ENCODE peak calls at places on chromosomes 12 and 14, in seven cellular contexts. E, G, T, V, C, M and N are unnamed samples.

GRCh38 chr14:32384464-32384863 is 55.4 kb downstream of the AKAP6 start:
- DNase-seq in C (no peak), E (no peak), T (no peak), M (no peak), V (no peak), G (no peak), N (no peak)

GRCh38 chr12:104452046-104452445 is 4.7 kb upstream of the CHST11 start:
- DNase-seq in M (no peak), T (no peak), V (no peak), C (no peak), G (no peak), E (no peak), N (no peak)

GRCh38 chr12:77841467-77842054 is 10.9 kb downstream of the NAV3 start:
- DNase-seq in T (no peak), V (no peak), E (no peak), C (no peak), G (peak), M (no peak), N (no peak)

GRCh38 chr12:64522316-64522715 is 70.4 kb downstream of the TBK1 start:
- DNase-seq in G (peak), V (no peak), E (no peak), T (no peak), C (no peak), M (no peak), N (no peak)

GRCh38 chr12:75550401-75550851 is 39.0 kb upstream of the KRR1 start:
- DNase-seq in V (no peak), T (no peak), G (peak), E (no peak), C (no peak), M (no peak), N (no peak)

GRCh38 chr12:124426594-124427550 is 132.0 kb downstream of the RFLNA start:
- DNase-seq in G (no peak), T (no peak), V (no peak), C (no peak), E (no peak), M (no peak), N (no peak)

GRCh38 chr12:3256103-3256551 is 178.9 kb downstream of the TSPAN9 start:
- DNase-seq in C (no peak), E (no peak), V (no peak), G (peak), M (no peak), T (no peak), N (no peak)

GRCh38 chr14:100538566-100539318 is 48.5 kb downstream of the BEGAIN start:
- DNase-seq in C (no peak), V (no peak), E (no peak), G (no peak), T (no peak), M (no peak), N (no peak)

GRCh38 chr12:105835505-105835904 is 303.2 kb downstream of the NUAK1 start:
- DNase-seq in E (no peak), M (no peak), G (no peak), T (no peak), C (no peak), V (no peak), N (no peak)

GRCh38 chr14:100341301-100342031 is 18.3 kb downstream of the SLC25A47 start:
- DNase-seq in T (peak), C (no peak), E (peak), V (no peak), M (no peak), G (peak), N (peak)

GRCh38 chr14:72476657-72477499 is 417.0 kb downstream of the DPF3 start:
- DNase-seq in M (peak), T (peak), V (peak), C (no peak), G (no peak), E (peak), N (no peak)

GRCh38 chr12:120264511-120265202 is 873 bp downstream of the PXN start:
- DNase-seq in T (no peak), G (no peak), E (peak), C (no peak), V (no peak), M (no peak), N (no peak)

GRCh38 chr14:83816755-83817154 is 1713.2 kb upstream of the FLRT2 start:
- DNase-seq in T (no peak), G (peak), C (no peak), M (no peak), V (no peak), E (peak), N (no peak)

GRCh38 chr12:16347391-16348298 is at the start of gene MGST1:
- DNase-seq in E (peak), C (peak), T (no peak), M (peak), V (no peak), G (peak), N (peak)

GRCh38 chr12:71439613-71440392 is at the start of gene LGR5:
- DNase-seq in T (peak), V (no peak), C (peak), E (peak), G (peak), M (peak), N (peak)

GRCh38 chr14:99273025-99273723 is 1.2 kb upstream of the BCL11B start:
- DNase-seq in E (no peak), T (peak), C (no peak), M (peak), G (peak), V (no peak), N (no peak)

GRCh38 chr14:101024686-101025085 is 121.2 kb upstream of the RTL1 start:
- DNase-seq in E (no peak), C (no peak), M (no peak), G (no peak), V (no peak), T (no peak), N (no peak)

GRCh38 chr14:59282366-59282765 is 93.9 kb downstream of the DAAM1 start:
- DNase-seq in V (no peak), T (no peak), C (no peak), E (peak), M (no peak), G (peak), N (no peak)

GRCh38 chr14:56686416-56686815 is 106.8 kb downstream of the TMEM260 start:
- DNase-seq in V (no peak), M (no peak), G (no peak), T (no peak), C (no peak), E (no peak), N (no peak)

GRCh38 chr12:121611306-121611705 is 15.0 kb upstream of the ORAI1 start:
- DNase-seq in G (no peak), T (peak), V (no peak), C (no peak), E (no peak), M (no peak), N (no peak)

GRCh38 chr14:54440454-54440853 is 720 bp downstream of the CNIH1 start:
- DNase-seq in E (no peak), T (no peak), V (peak), C (no peak), M (no peak), G (peak), N (no peak)

GRCh38 chr12:124779161-124780141 is 84.2 kb downstream of the SCARB1 start:
- DNase-seq in G (peak), C (no peak), T (no peak), M (peak), V (no peak), E (no peak), N (no peak)

GRCh38 chr14:95237121-95237876 is 80.0 kb upstream of the DICER1 start:
- DNase-seq in V (no peak), M (no peak), C (no peak), T (no peak), G (no peak), E (no peak), N (no peak)

GRCh38 chr12:130075497-130076076 is 86.7 kb upstream of the FZD10 start:
- DNase-seq in M (no peak), V (no peak), G (no peak), T (no peak), E (no peak), C (no peak), N (no peak)

GRCh38 chr14:101469382-101470251 is 91.7 kb upstream of the DIO3 start:
- DNase-seq in C (no peak), G (no peak), V (no peak), T (peak), M (no peak), E (no peak), N (no peak)

GRCh38 chr12:47843226-47843980 is 23.7 kb upstream of the HDAC7 start:
- DNase-seq in V (no peak), T (no peak), M (no peak), E (no peak), C (no peak), G (no peak), N (no peak)

GRCh38 chr12:48903363-48903981 is 21.8 kb downstream of the FKBP11 start:
- DNase-seq in E (no peak), C (no peak), M (no peak), G (peak), V (no peak), T (no peak), N (no peak)

GRCh38 chr12:108110844-108111243 is 18.2 kb upstream of the WSCD2 start:
- DNase-seq in G (no peak), T (no peak), C (no peak), E (no peak), M (no peak), V (no peak), N (no peak)

GRCh38 chr12:64457036-64457435 is 5.1 kb downstream of the TBK1 start:
- DNase-seq in M (no peak), T (no peak), V (no peak), C (no peak), E (peak), G (peak), N (no peak)

GRCh38 chr12:131918311-131919050 is 10.6 kb upstream of the PUS1 start:
- DNase-seq in M (peak), T (no peak), C (no peak), V (no peak), G (no peak), E (no peak), N (no peak)

GRCh38 chr12:45726594-45727300 is 2.8 kb upstream of the ARID2 start:
- DNase-seq in V (no peak), C (peak), G (peak), T (peak), E (peak), M (peak), N (peak)

GRCh38 chr14:95033851-95034622 is 123.3 kb downstream of the DICER1 start:
- DNase-seq in V (no peak), T (no peak), G (no peak), C (no peak), E (no peak), M (no peak), N (no peak)

GRCh38 chr12:103600967-103601728 is 14.1 kb downstream of the STAB2 start:
- DNase-seq in T (no peak), V (no peak), C (no peak), G (no peak), M (no peak), E (no peak), N (no peak)

GRCh38 chr14:105393151-105393550 is 5.2 kb upstream of the TEX22 start:
- DNase-seq in T (no peak), M (peak), C (no peak), G (no peak), V (no peak), E (no peak), N (no peak)

GRCh38 chr14:64671591-64671990 is 32.6 kb upstream of the PLEKHG3 start:
- DNase-seq in G (peak), E (peak), V (peak), C (no peak), M (no peak), T (no peak), N (no peak)

GRCh38 chr12:53968214-53969127 is 4.5 kb upstream of the HOXC11 start:
- DNase-seq in G (no peak), C (no peak), M (no peak), V (no peak), T (no peak), E (peak), N (no peak)